ENCODE peak calls at places on chromosome 19, in four cellular contexts. X is activated B cell treated with CpG ODN at 0.5 μM for 24 hours; Y is GDM1; M is activated naive CD4-positive, alpha-beta T cell treated with anti-CD3 and anti-CD28 coated beads, Interleukin-2, amount 10 ng/mL, durations not matched to agents 7 days and 5 days. I is an unnamed sample.

GRCh38 chr19:33296473-33297060 is 5.8 kb downstream of the CEBPA start:
- DNase-seq in X (no peak), Y (no peak), M (no peak), I (no peak)

GRCh38 chr19:41154060-41154459 is 39.0 kb upstream of the CYP2S1 start:
- DNase-seq in X (no peak), Y (no peak), M (no peak), I (no peak)

GRCh38 chr19:50203281-50204080 is at the start of gene MYH14:
- DNase-seq in X (no peak), Y (no peak), M (no peak), I (peak)

GRCh38 chr19:10567696-10568443 is 909 bp downstream of the CDKN2D start:
- DNase-seq in X (no peak), Y (no peak), M (peak), I (no peak)

GRCh38 chr19:2064788-2065524 is 13.9 kb upstream of the MKNK2 start:
- DNase-seq in X (no peak), Y (no peak), M (no peak), I (no peak)

GRCh38 chr19:10379880-10380310 is 477 bp downstream of the TYK2 start:
- DNase-seq in X (no peak), Y (no peak), M (no peak), I (no peak)

GRCh38 chr19:18131841-18132596 is 20.9 kb upstream of the PIK3R2 start:
- DNase-seq in X (no peak), Y (no peak), M (no peak), I (no peak)

GRCh38 chr19:18419699-18420460 is 682 bp downstream of the SSBP4 start:
- DNase-seq in X (no peak), Y (no peak), M (peak), I (no peak)

GRCh38 chr19:12994701-12995595 is at the start of gene NFIX:
- DNase-seq in X (peak), Y (peak), M (peak), I (peak)

GRCh38 chr19:48121909-48122371 is 11.3 kb upstream of the PLA2G4C start:
- DNase-seq in X (no peak), Y (peak), M (no peak), I (peak)

GRCh38 chr19:2631213-2631821 is 71.2 kb downstream of the GNG7 start:
- DNase-seq in X (peak), Y (no peak), M (no peak), I (peak)

GRCh38 chr19:35430382-35431146 is 17.5 kb upstream of the FFAR2 start:
- DNase-seq in X (no peak), Y (no peak), M (no peak), I (no peak)

GRCh38 chr19:5587661-5588060 is 19.9 kb upstream of the TINCR start:
- DNase-seq in X (no peak), Y (no peak), M (no peak), I (no peak)

GRCh38 chr19:8578642-8579265 is 1.5 kb upstream of the MYO1F start:
- DNase-seq in X (peak), Y (peak), M (peak), I (peak)

GRCh38 chr19:54430306-54431254 is 15.3 kb downstream of the TTYH1 start:
- DNase-seq in X (peak), Y (peak), M (peak), I (peak)

GRCh38 chr19:28039677-28040381 is 1173.1 kb downstream of the UQCRFS1 start:
- DNase-seq in X (no peak), Y (no peak), M (no peak), I (no peak)

I was measured in cardiac fibroblast.